ENCODE peak calls at places on chromosome X, in six cellular contexts. E, P, F, B, D and N are unnamed samples.

GRCh38 chrX:16946971-16947562 is 609 bp downstream of the REPS2 start:
- DNase-seq in F (no peak), E (peak), B (no peak), P (no peak), D (peak), N (no peak)

GRCh38 chrX:154986826-154987575 is 35.5 kb downstream of the F8 start:
- DNase-seq in B (no peak), F (no peak), D (no peak), P (no peak), E (no peak), N (no peak)

GRCh38 chrX:72005046-72005445 is 94.4 kb downstream of the NHSL2 start:
- DNase-seq in B (no peak), D (no peak), E (no peak), F (no peak), P (no peak), N (no peak)

GRCh38 chrX:85501349-85501748 is 121.9 kb upstream of the POF1B start:
- DNase-seq in P (no peak), F (no peak), E (no peak), B (no peak), D (no peak), N (no peak)

GRCh38 chrX:105314468-105314867 is 94.0 kb upstream of the TEX13A start:
- DNase-seq in P (no peak), F (no peak), D (no peak), B (no peak), E (no peak), N (no peak)

GRCh38 chrX:37846141-37846540 is 1.2 kb downstream of the DYNLT3 start:
- DNase-seq in B (peak), F (no peak), P (peak), E (no peak), D (no peak), N (no peak)

GRCh38 chrX:135651647-135652295 is 61.7 kb upstream of the CT45A1 start:
- DNase-seq in B (no peak), D (no peak), F (no peak), P (no peak), E (no peak), N (no peak)

GRCh38 chrX:105331244-105331643 is 110.8 kb upstream of the TEX13A start:
- DNase-seq in P (no peak), E (no peak), F (no peak), D (no peak), B (no peak), N (no peak)

GRCh38 chrX:150360331-150360730 is 2.8 kb upstream of the MAMLD1 start:
- DNase-seq in E (no peak), D (no peak), P (no peak), B (no peak), F (no peak), N (no peak)

GRCh38 chrX:50609796-50610195 is 139.2 kb upstream of the DGKK start:
- DNase-seq in F (no peak), D (no peak), E (no peak), B (peak), P (no peak), N (no peak)